ENCODE peak calls at places on chromosomes 4 and X, in ten cellular contexts. D is neural progenitor cell; H is Calu3; B is RWPE1; L is HFF-Myc; Z is activated CD8-positive, alpha-beta memory T cell treated with anti-CD3 and anti-CD28 coated beads for 24 hours; R is lung microvascular endothelial cell; K is substantia nigra; G is frontal cortex; W is CD8-positive, alpha-beta memory T cell. V is an unnamed sample.

GRCh38 chrX:36908801-36909403 is 99.3 kb upstream of the FAM47C start:
- DNase-seq in B (peak), W (no peak), Z (no peak), K (no peak), D (peak), R (peak), L (no peak), H (no peak), G (peak), V (peak)

GRCh38 chrX:39819921-39820849 is 277.6 kb downstream of the BCOR start:
- DNase-seq in R (no peak), L (no peak), Z (no peak), B (no peak), H (no peak), K (no peak), D (peak), G (peak), W (no peak), V (no peak)

GRCh38 chrX:67563469-67564448 is 19.9 kb downstream of the AR start:
- DNase-seq in R (no peak), K (no peak), H (no peak), L (no peak), B (no peak), W (no peak), D (no peak), G (no peak), Z (no peak), V (peak)

GRCh38 chr4:110634320-110635154 is 11.7 kb upstream of the PITX2 start:
- DNase-seq in L (no peak), G (no peak), D (no peak), B (no peak), R (no peak), K (no peak), W (no peak), H (no peak), Z (no peak), V (no peak)

GRCh38 chrX:15242899-15243555 is 26.9 kb downstream of the ASB9 start:
- DNase-seq in H (peak), K (peak), Z (no peak), D (peak), W (peak), R (peak), L (peak), B (peak), G (peak), V (peak)

GRCh38 chr4:29131304-29131703 is 1588.9 kb upstream of the PCDH7 start:
- DNase-seq in B (no peak), L (no peak), K (no peak), W (no peak), R (no peak), G (no peak), D (peak), Z (no peak), H (no peak), V (peak)

GRCh38 chr4:126939401-126939800 is 693.4 kb upstream of the INTU start:
- DNase-seq in K (no peak), H (no peak), D (no peak), R (peak), G (no peak), B (no peak), L (peak), Z (no peak), W (no peak), V (peak)

GRCh38 chrX:129678176-129678880 is 23.6 kb upstream of the APLN start:
- DNase-seq in D (peak), H (peak), G (peak), Z (peak), L (no peak), B (no peak), K (peak), W (peak), R (peak), V (no peak)

GRCh38 chr4:73631565-73632226 is 11.5 kb upstream of the RASSF6 start:
- DNase-seq in K (no peak), L (no peak), Z (no peak), W (no peak), G (no peak), R (no peak), B (no peak), D (no peak), H (no peak), V (no peak)

GRCh38 chrX:46208225-46208854 is 336.9 kb downstream of the ZNF674 start:
- DNase-seq in B (peak), G (no peak), H (peak), W (no peak), Z (no peak), D (no peak), L (peak), R (peak), K (no peak), V (no peak)